ENCODE peak calls at places on chromosome 1, in ten cellular contexts. E is activated CD8-positive, alpha-beta memory T cell treated with anti-CD3 and anti-CD28 coated beads, Interleukin-2, amount 50 U/mL, for 4 hours; R is NCI-H2081; G is naive B cell; X is IMR-90; W is activated T-cell treated with anti-CD3 and anti-CD28 coated beads for 48 hours; L is activated CD4-positive, alpha-beta T cell treated with anti-CD3 and anti-CD28 coated beads, Interleukin-2, amount 10 ng/mL, durations not matched to agents 7 days and 5 days; Z is COLO829; T is aorta; S is GM04504. U is an unnamed sample.

GRCh38 chr1:33634806-33635205 is 162.4 kb downstream of the ZSCAN20 start:
- DNase-seq in E (no peak), R (no peak), G (no peak), X (peak; percentile 7), W (no peak), L (peak; percentile 29), Z (peak; percentile 20), T (no peak), S (no peak), U (peak; percentile 20)

GRCh38 chr1:234601217-234602017 is 8.6 kb downstream of the IRF2BP2 start:
- DNase-seq in E (no peak), R (no peak), G (no peak), X (peak; percentile 66), W (no peak), L (peak; percentile 55), Z (no peak), T (no peak), S (no peak), U (no peak)

GRCh38 chr1:6485140-6485936 is 6.1 kb downstream of the PLEKHG5 start:
- DNase-seq in E (no peak), R (no peak), G (no peak), X (no peak), W (no peak), L (no peak), Z (no peak), T (no peak), S (no peak), U (no peak)

GRCh38 chr1:87473203-87473661 is 144.6 kb downstream of the LMO4 start:
- DNase-seq in E (no peak), R (no peak), G (no peak), X (no peak), W (no peak), L (no peak), Z (no peak), T (no peak), S (no peak), U (no peak)

GRCh38 chr1:59025898-59026426 is 242.1 kb upstream of the JUN start:
- DNase-seq in E (no peak), R (no peak), G (no peak), X (peak; percentile 47), W (no peak), L (no peak), Z (no peak), T (no peak), S (peak; percentile 70), U (no peak)

GRCh38 chr1:210239295-210240155 is 6.9 kb downstream of the SERTAD4 start:
- DNase-seq in E (no peak), R (peak; percentile 11), G (no peak), X (peak; percentile 85), W (no peak), L (no peak), Z (no peak), T (peak; percentile 67), S (no peak), U (no peak)

GRCh38 chr1:25651824-25652741 is 35.5 kb downstream of the MAN1C1 start:
- DNase-seq in E (no peak), R (no peak), G (no peak), X (no peak), W (no peak), L (no peak), Z (no peak), T (peak; percentile 71), S (no peak), U (peak; percentile 44)

GRCh38 chr1:41152622-41153044 is 89.5 kb downstream of the SCMH1 start:
- DNase-seq in E (no peak), R (no peak), G (no peak), X (peak; percentile 92), W (no peak), L (no peak), Z (no peak), T (peak; percentile 51), S (peak; percentile 83), U (no peak)

GRCh38 chr1:147273409-147274307 is 31.2 kb downstream of the CHD1L start:
- DNase-seq in E (no peak), R (peak; percentile 58), G (peak; percentile 28), X (peak; percentile 87), W (no peak), L (peak; percentile 61), Z (peak; percentile 94), T (no peak), S (peak; percentile 66), U (no peak)

GRCh38 chr1:165910764-165911421 is 83.5 kb downstream of the UCK2 start:
- DNase-seq in E (no peak), R (no peak), G (no peak), X (no peak), W (no peak), L (no peak), Z (no peak), T (peak; percentile 63), S (no peak), U (peak; percentile 36)

GRCh38 chr1:42758641-42759040 is 8.2 kb downstream of the P3H1 start:
- DNase-seq in E (no peak), R (no peak), G (no peak), X (no peak), W (no peak), L (no peak), Z (no peak), T (no peak), S (no peak), U (no peak)

GRCh38 chr1:112251766-112252506 is 144.1 kb upstream of the CTTNBP2NL start:
- DNase-seq in E (no peak), R (no peak), G (no peak), X (peak; percentile 32), W (no peak), L (no peak), Z (peak; percentile 71), T (no peak), S (no peak), U (no peak)

GRCh38 chr1:70382682-70383081 is 28.2 kb upstream of the ANKRD13C start:
- DNase-seq in E (no peak), R (no peak), G (no peak), X (no peak), W (no peak), L (no peak), Z (no peak), T (no peak), S (no peak), U (no peak)

GRCh38 chr1:17181785-17182464 is 23.0 kb upstream of the PADI1 start:
- DNase-seq in E (no peak), R (no peak), G (no peak), X (no peak), W (no peak), L (peak; percentile 40), Z (no peak), T (no peak), S (no peak), U (no peak)

GRCh38 chr1:17204546-17205440 is at the start of gene PADI1:
- DNase-seq in E (no peak), R (no peak), G (no peak), X (no peak), W (no peak), L (no peak), Z (no peak), T (no peak), S (no peak), U (no peak)

GRCh38 chr1:241356187-241356518 is 852 bp downstream of the RGS7 start:
- DNase-seq in E (no peak), R (peak; percentile 36), G (no peak), X (no peak), W (no peak), L (no peak), Z (no peak), T (no peak), S (no peak), U (no peak)

GRCh38 chr1:35718492-35719336 is at the start of gene C1orf216:
- DNase-seq in E (peak; percentile 76), R (peak; percentile 63), G (peak; percentile 38), X (peak; percentile 72), W (peak; percentile 73), L (peak; percentile 72), Z (peak; percentile 45), T (peak; percentile 84), S (peak; percentile 46), U (peak; percentile 73)

GRCh38 chr1:178344513-178345077 is 152.2 kb downstream of the CLEC20A start:
- DNase-seq in E (no peak), R (no peak), G (no peak), X (peak; percentile 92), W (no peak), L (no peak), Z (peak; percentile 53), T (no peak), S (peak; percentile 85), U (no peak)

GRCh38 chr1:107807405-107807804 is 157.6 kb downstream of the VAV3 start:
- DNase-seq in E (no peak), R (no peak), G (no peak), X (no peak), W (no peak), L (no peak), Z (no peak), T (no peak), S (no peak), U (no peak)

GRCh38 chr1:168243636-168244212 is 17.9 kb downstream of the SFT2D2 start:
- DNase-seq in E (no peak), R (no peak), G (no peak), X (no peak), W (no peak), L (peak; percentile 16), Z (no peak), T (no peak), S (no peak), U (no peak)

GRCh38 chr1:41902125-41902524 is 16.6 kb downstream of the HIVEP3 start:
- DNase-seq in E (no peak), R (no peak), G (no peak), X (peak; percentile 73), W (no peak), L (no peak), Z (peak; percentile 60), T (no peak), S (no peak), U (no peak)

GRCh38 chr1:99005537-99005942 is 879 bp upstream of the PLPPR5 start:
- DNase-seq in E (no peak), R (no peak), G (no peak), X (no peak), W (no peak), L (no peak), Z (no peak), T (no peak), S (no peak), U (no peak)

GRCh38 chr1:94265011-94265422 is 27.6 kb upstream of the ARHGAP29 start:
- DNase-seq in E (no peak), R (no peak), G (no peak), X (no peak), W (no peak), L (no peak), Z (no peak), T (no peak), S (no peak), U (no peak)

GRCh38 chr1:113930499-113931161 is 1.5 kb downstream of the HIPK1 start:
- DNase-seq in E (peak; percentile 56), R (no peak), G (peak; percentile 66), X (peak; percentile 83), W (peak; percentile 60), L (peak; percentile 79), Z (peak; percentile 13), T (peak; percentile 59), S (no peak), U (no peak)

GRCh38 chr1:175572932-175573871 is 170.2 kb downstream of the TNR start:
- DNase-seq in E (no peak), R (peak; percentile 96), G (no peak), X (no peak), W (no peak), L (no peak), Z (no peak), T (peak; percentile 45), S (no peak), U (no peak)

GRCh38 chr1:119962296-119962968 is 66.1 kb upstream of the ADAM30 start:
- DNase-seq in E (no peak), R (no peak), G (no peak), X (no peak), W (no peak), L (no peak), Z (no peak), T (no peak), S (no peak), U (no peak)

GRCh38 chr1:6447818-6448748 is 17.9 kb downstream of the TNFRSF25 start:
- DNase-seq in E (peak; percentile 59), R (peak; percentile 56), G (no peak), X (no peak), W (no peak), L (no peak), Z (no peak), T (no peak), S (no peak), U (no peak)

GRCh38 chr1:41448831-41449230 is 35.7 kb downstream of the EDN2 start:
- DNase-seq in E (no peak), R (no peak), G (no peak), X (no peak), W (no peak), L (no peak), Z (no peak), T (no peak), S (no peak), U (no peak)